ENCODE peak calls at places on chromosomes 13 and 19, in ten cellular contexts. U is lung microvascular endothelial cell; E is HEK293T; B is PC-3; W is A172; N is body of pancreas; D is HT1080; Z is iris pigment epithelial cell; P is activated naive CD4-positive, alpha-beta T cell; T is stimulated activated CD8-positive, alpha-beta memory T cell treated with anti-CD3 and anti-CD28 coated beads, Interleukin-7, amount 100 ng/mL, for 1 hour. X is an unnamed sample.

GRCh38 chr19:2274937-2275535 is 6.9 kb downstream of the PEAK3 start:
- DNase-seq in U (peak), E (peak), B (peak), W (peak), N (peak), D (peak), Z (peak), P (no peak), T (no peak), X (peak)

GRCh38 chr19:10797541-10798256 is 38.3 kb downstream of the TMED1 start:
- DNase-seq in U (peak), E (no peak), B (no peak), W (no peak), N (no peak), D (no peak), Z (peak), P (peak), T (peak), X (no peak)

GRCh38 chr13:78971355-78971754 is 312.4 kb upstream of the OBI1 start:
- DNase-seq in U (no peak), E (no peak), B (no peak), W (no peak), N (no peak), D (no peak), Z (no peak), P (no peak), T (no peak), X (no peak)

GRCh38 chr19:10290876-10291553 is 1.3 kb downstream of the ICAM5 start:
- DNase-seq in U (no peak), E (peak), B (peak), W (peak), N (peak), D (no peak), Z (peak), P (peak), T (no peak), X (peak)

GRCh38 chr13:106906431-106906996 is 338.6 kb upstream of the ARGLU1 start:
- DNase-seq in U (no peak), E (no peak), B (no peak), W (no peak), N (no peak), D (peak), Z (no peak), P (no peak), T (no peak), X (no peak)

GRCh38 chr19:42553292-42554045 is 25.2 kb upstream of the CEACAM1 start:
- DNase-seq in U (no peak), E (no peak), B (peak), W (peak), N (no peak), D (peak), Z (peak), P (no peak), T (no peak), X (no peak)

GRCh38 chr13:23695711-23696512 is 125.7 kb downstream of the TNFRSF19 start:
- DNase-seq in U (peak), E (no peak), B (no peak), W (no peak), N (no peak), D (no peak), Z (no peak), P (peak), T (peak), X (no peak)

GRCh38 chr13:60165391-60166099 is 1.8 kb upstream of the DIAPH3 start:
- DNase-seq in U (no peak), E (no peak), B (no peak), W (no peak), N (peak), D (no peak), Z (no peak), P (no peak), T (no peak), X (no peak)

GRCh38 chr13:86974995-86975328 is 696.2 kb upstream of the SLITRK5 start:
- DNase-seq in U (no peak), E (no peak), B (no peak), W (no peak), N (no peak), D (no peak), Z (no peak), P (no peak), T (no peak), X (no peak)

GRCh38 chr13:109412232-109412935 is 374.0 kb downstream of the IRS2 start:
- DNase-seq in U (no peak), E (peak), B (peak), W (peak), N (peak), D (no peak), Z (peak), P (no peak), T (no peak), X (peak)

GRCh38 chr19:30373593-30373992 is 1.4 kb downstream of the ZNF536 start:
- DNase-seq in U (no peak), E (no peak), B (no peak), W (no peak), N (no peak), D (no peak), Z (no peak), P (no peak), T (no peak), X (no peak)

GRCh38 chr19:4151623-4152022 is 1.8 kb upstream of the CREB3L3 start:
- DNase-seq in U (no peak), E (no peak), B (no peak), W (no peak), N (no peak), D (no peak), Z (no peak), P (no peak), T (no peak), X (no peak)

GRCh38 chr19:17860993-17861360 is 1.3 kb downstream of the RPL18A start:
- DNase-seq in U (no peak), E (no peak), B (no peak), W (no peak), N (no peak), D (no peak), Z (no peak), P (no peak), T (no peak), X (no peak)

GRCh38 chr19:19113040-19113541 is 25.2 kb downstream of the TMEM161A start:
- DNase-seq in U (no peak), E (no peak), B (peak), W (peak), N (no peak), D (peak), Z (peak), P (no peak), T (no peak), X (peak)

GRCh38 chr19:12647047-12647446 is 19.5 kb downstream of the MAN2B1 start:
- DNase-seq in U (no peak), E (no peak), B (no peak), W (no peak), N (peak), D (no peak), Z (no peak), P (no peak), T (no peak), X (no peak)

GRCh38 chr13:108929532-108929931 is 300.1 kb downstream of the MYO16 start:
- DNase-seq in U (no peak), E (no peak), B (peak), W (no peak), N (no peak), D (peak), Z (no peak), P (no peak), T (no peak), X (no peak)

GRCh38 chr19:44576843-44577565 is 36.4 kb upstream of the IGSF23 start:
- DNase-seq in U (peak), E (peak), B (peak), W (peak), N (peak), D (peak), Z (peak), P (no peak), T (no peak), X (no peak)

GRCh38 chr19:38655148-38655824 is 7.8 kb downstream of the ACTN4 start:
- DNase-seq in U (peak), E (no peak), B (no peak), W (no peak), N (no peak), D (peak), Z (no peak), P (no peak), T (no peak), X (peak)

GRCh38 chr13:26785845-26786630 is 25.5 kb upstream of the GPR12 start:
- DNase-seq in U (peak), E (no peak), B (no peak), W (peak), N (peak), D (peak), Z (no peak), P (peak), T (peak), X (peak)

GRCh38 chr19:1904385-1905070 is 671 bp upstream of the ADAT3 start:
- DNase-seq in U (no peak), E (no peak), B (peak), W (peak), N (peak), D (no peak), Z (no peak), P (no peak), T (no peak), X (no peak)

GRCh38 chr13:59120297-59120843 is 1043.4 kb downstream of the DIAPH3 start:
- DNase-seq in U (no peak), E (no peak), B (no peak), W (no peak), N (no peak), D (no peak), Z (no peak), P (no peak), T (no peak), X (no peak)

GRCh38 chr13:104737713-104738112 is 1671.5 kb upstream of the SLC10A2 start:
- DNase-seq in U (no peak), E (no peak), B (no peak), W (no peak), N (no peak), D (peak), Z (peak), P (no peak), T (no peak), X (no peak)

GRCh38 chr13:74115138-74115537 is 19.1 kb downstream of the KLF12 start:
- DNase-seq in U (no peak), E (no peak), B (peak), W (peak), N (no peak), D (peak), Z (peak), P (no peak), T (no peak), X (no peak)

GRCh38 chr13:90857921-90858320 is 489.6 kb upstream of the MIR17HG start:
- DNase-seq in U (no peak), E (no peak), B (no peak), W (no peak), N (no peak), D (no peak), Z (no peak), P (no peak), T (no peak), X (no peak)

GRCh38 chr19:18208098-18208951 is 4.5 kb upstream of the RAB3A start:
- DNase-seq in U (peak), E (peak), B (peak), W (no peak), N (peak), D (no peak), Z (peak), P (peak), T (no peak), X (peak)

GRCh38 chr13:93254775-93255174 is 28.2 kb downstream of the GPC6 start:
- DNase-seq in U (no peak), E (no peak), B (no peak), W (no peak), N (no peak), D (no peak), Z (no peak), P (no peak), T (no peak), X (peak)

GRCh38 chr13:61370520-61370919 is 45.1 kb downstream of the PCDH20 start:
- DNase-seq in U (no peak), E (no peak), B (peak), W (no peak), N (no peak), D (peak), Z (no peak), P (no peak), T (no peak), X (no peak)

GRCh38 chr19:37165635-37166034 is 6.9 kb downstream of the ZNF585A start:
- DNase-seq in U (no peak), E (no peak), B (no peak), W (no peak), N (no peak), D (no peak), Z (no peak), P (no peak), T (no peak), X (no peak)

GRCh38 chr19:18473003-18473705 is 35.2 kb upstream of the ISYNA1 start:
- DNase-seq in U (no peak), E (no peak), B (no peak), W (no peak), N (no peak), D (no peak), Z (no peak), P (no peak), T (no peak), X (no peak)

GRCh38 chr13:92172191-92172590 is 773.8 kb downstream of the GPC5 start:
- DNase-seq in U (no peak), E (no peak), B (no peak), W (no peak), N (no peak), D (no peak), Z (no peak), P (no peak), T (no peak), X (no peak)

GRCh38 chr19:5522106-5522505 is 45.6 kb downstream of the TINCR start:
- DNase-seq in U (no peak), E (no peak), B (no peak), W (no peak), N (no peak), D (no peak), Z (no peak), P (no peak), T (no peak), X (no peak)